ENCODE peak calls at places on chromosome 13, in nine cellular contexts. U, G, Q, Y, F, L, O, N and K are unnamed samples.

GRCh38 chr13:42561752-42562467 is 12.0 kb upstream of the TNFSF11 start:
- DNase-seq in O (no peak), F (no peak), Q (no peak), Y (no peak), L (no peak), U (no peak), G (no peak), N (no peak), K (no peak)

GRCh38 chr13:80945328-80945727 is 604.4 kb upstream of the SPRY2 start:
- DNase-seq in U (no peak), F (no peak), Y (no peak), N (no peak), Q (no peak), O (no peak), G (peak), L (no peak), K (peak)

GRCh38 chr13:73073050-73073449 is 14.2 kb downstream of the KLF5 start:
- DNase-seq in Q (no peak), N (no peak), L (peak), Y (no peak), O (no peak), G (no peak), F (peak), U (no peak), K (no peak)

GRCh38 chr13:35731471-35731870 is 255.0 kb upstream of the MAB21L1 start:
- DNase-seq in Y (no peak), Q (no peak), U (no peak), L (no peak), F (no peak), G (no peak), N (no peak), O (no peak), K (no peak)

GRCh38 chr13:79160818-79161217 is 245.2 kb downstream of the RBM26 start:
- DNase-seq in U (no peak), N (no peak), Q (no peak), O (no peak), G (no peak), F (no peak), Y (no peak), L (no peak), K (no peak)

GRCh38 chr13:33787051-33787591 is 30.8 kb upstream of the RFC3 start:
- DNase-seq in Q (no peak), G (no peak), O (peak), U (no peak), Y (no peak), F (no peak), L (peak), N (no peak), K (no peak)

GRCh38 chr13:113917096-113917495 is 53.2 kb upstream of the GAS6 start:
- DNase-seq in Q (no peak), Y (no peak), G (peak), F (peak), O (no peak), L (no peak), U (no peak), N (no peak), K (no peak)

GRCh38 chr13:31749929-31750328 is 10.6 kb downstream of the RXFP2 start:
- DNase-seq in N (no peak), L (peak), Y (peak), O (no peak), G (no peak), U (peak), F (no peak), Q (no peak), K (no peak)

GRCh38 chr13:67390462-67391093 is 160.4 kb upstream of the PCDH9 start:
- DNase-seq in Q (no peak), O (no peak), L (peak), Y (peak), G (no peak), N (no peak), U (peak), F (no peak), K (no peak)

DNA sequence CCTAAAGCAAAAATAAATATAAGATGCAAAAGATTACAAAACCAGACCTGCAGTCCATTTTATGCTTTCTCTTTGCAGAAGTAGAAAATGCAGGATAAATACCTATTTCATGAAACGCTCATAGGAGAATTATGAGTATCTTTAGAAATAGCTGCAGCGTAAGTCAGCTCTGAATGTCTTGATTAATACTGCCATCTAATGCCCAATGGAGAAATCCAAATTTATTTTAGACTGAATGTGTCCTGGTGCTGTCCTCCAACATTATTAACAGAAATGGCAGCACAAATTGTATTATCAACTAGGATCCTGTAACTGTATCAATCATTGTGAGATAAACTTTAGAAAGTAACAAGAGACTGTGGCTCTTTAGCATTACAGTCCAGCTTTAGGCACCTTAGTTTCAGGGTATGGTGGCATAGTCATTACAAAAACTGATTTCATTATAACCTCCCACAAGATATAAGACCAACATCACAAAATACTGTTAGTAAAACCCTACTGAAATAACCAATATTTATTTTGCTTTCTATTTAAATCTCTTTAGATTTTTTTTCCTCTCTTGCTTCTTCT is 162.1 kb upstream of the MIR17HG start:
- DNase-seq in F (no peak), Q (no peak), Y (peak), G (no peak), U (peak), L (peak), O (no peak), N (no peak), K (no peak)
- TF ChIP-seq CTCF in F (no peak), Q (peak), Y (no peak), G (no peak), U (no peak), L (no peak), O (no peak), N (no peak), K (no peak)

DNA sequence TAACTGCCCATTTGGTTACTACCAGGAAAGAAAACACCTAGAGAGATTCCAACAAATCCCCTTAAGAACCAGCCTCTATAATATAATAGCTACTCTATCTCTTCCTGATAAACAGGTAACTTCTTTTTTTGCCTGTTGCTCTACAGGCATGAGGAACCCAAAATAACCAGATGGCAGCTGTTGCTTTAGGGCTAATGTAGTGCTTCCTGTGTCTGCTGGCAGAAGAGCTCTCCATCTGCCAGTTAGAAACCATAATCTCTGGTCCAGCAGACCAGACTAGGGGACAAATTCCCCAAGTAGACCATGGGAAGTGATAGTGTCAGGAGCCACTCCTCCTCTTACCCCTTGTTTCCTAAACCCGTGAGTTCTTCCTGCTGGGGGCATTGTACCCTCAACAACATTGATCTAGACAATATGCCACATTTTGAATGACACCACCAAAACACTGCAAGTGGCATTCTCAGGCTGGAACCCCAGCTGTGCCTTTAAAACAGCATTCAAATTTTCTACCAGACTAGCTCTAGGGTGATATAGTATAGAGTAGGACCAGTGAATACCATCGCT is 135.9 kb downstream of the DLEU7 start:
- DNase-seq in Q (no peak), Y (no peak), N (no peak), F (no peak), G (no peak), O (peak), U (no peak), L (no peak), K (no peak)
- TF ChIP-seq CTCF in Q (no peak), Y (no peak), N (no peak), F (no peak), G (no peak), O (no peak), U (no peak), L (no peak), K (no peak)

DNA sequence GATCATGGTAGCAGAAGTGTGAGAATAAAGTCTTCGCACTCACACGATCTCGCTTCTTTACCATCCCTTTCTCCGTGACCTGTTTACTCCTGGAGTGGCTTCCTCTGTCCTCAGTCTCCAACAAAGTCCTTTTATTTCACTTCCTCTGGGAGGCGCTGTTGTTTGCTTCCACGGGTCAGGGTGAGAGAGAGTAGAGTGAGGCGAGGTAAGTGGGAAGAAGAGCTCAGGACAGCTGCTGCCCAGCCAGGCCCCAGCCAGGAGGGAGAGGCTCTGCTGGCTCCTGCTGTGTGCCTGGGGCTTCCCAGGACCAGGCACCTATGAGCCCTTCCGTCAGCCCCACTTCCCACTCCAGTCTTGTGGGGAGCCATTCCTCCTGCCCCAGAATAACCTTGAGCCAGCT is 242.1 kb downstream of the FGF9 start:
- DNase-seq in F (no peak), Q (no peak), L (no peak), N (no peak), U (no peak), O (no peak), Y (peak), G (peak), K (no peak)
- TF ChIP-seq CTCF in F (no peak), Q (no peak), L (no peak), N (no peak), U (no peak), O (no peak), Y (peak), G (peak), K (no peak)

GRCh38 chr13:37270206-37271001 is 164.9 kb upstream of the CSNK1A1L start:
- DNase-seq in Q (no peak), U (no peak), Y (peak), G (no peak), F (no peak), O (no peak), L (peak), N (no peak), K (no peak)
- TF ChIP-seq CTCF in Q (no peak), U (no peak), Y (peak), G (no peak), F (no peak), O (no peak), L (no peak), N (no peak), K (no peak)

DNA sequence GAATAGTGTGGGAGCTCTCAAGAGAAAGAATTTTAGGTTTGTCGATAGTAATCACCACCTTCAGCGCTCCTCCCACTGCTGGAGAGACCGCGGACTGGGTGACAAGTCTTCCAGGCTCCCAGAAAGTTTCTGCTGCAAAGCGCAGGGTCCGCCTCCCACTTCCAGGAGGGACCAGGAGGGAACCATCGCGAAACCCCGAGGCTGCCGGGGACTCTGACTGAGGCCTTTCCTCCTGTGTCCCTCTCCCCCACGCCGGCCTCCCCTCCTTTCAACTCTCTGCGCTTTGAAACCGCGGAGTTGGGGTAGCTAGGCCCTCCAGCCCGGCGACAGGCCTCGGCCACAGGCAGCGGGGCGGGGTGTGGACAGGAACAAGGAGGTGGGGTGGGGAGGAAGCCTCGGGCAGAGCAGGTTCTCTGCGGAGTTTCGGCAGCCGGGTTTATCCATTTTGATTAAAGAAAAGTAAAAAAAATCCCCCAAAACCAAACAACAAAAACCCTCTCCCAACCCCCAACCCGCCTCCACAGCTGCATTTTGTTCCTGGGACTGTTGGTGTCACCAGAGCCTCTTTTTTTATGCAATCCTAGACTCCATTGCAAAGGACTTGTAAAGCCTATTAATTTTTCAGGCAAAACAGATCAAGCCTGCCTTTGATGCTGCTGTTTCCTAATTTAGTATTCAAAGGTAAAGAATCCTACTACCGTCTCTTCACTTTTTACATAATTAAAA is 157.2 kb downstream of the TM9SF2 start:
- DNase-seq in Y (peak), U (no peak), F (peak), L (peak), N (peak), O (peak), Q (peak), G (peak), K (peak)
- TF ChIP-seq CTCF in Y (peak), U (no peak), F (no peak), L (peak), N (no peak), O (peak), Q (peak), G (no peak), K (no peak)

GRCh38 chr13:44116562-44117315 is 237.0 kb downstream of the LACC1 start:
- DNase-seq in G (no peak), Q (no peak), L (peak), O (no peak), N (no peak), Y (peak), F (no peak), U (no peak), K (no peak)
- TF ChIP-seq CTCF in G (no peak), Q (no peak), L (peak), O (no peak), N (no peak), Y (peak), F (no peak), U (no peak), K (no peak)